ENCODE peak calls at places on chromosomes 6 and 20, in six cellular contexts. H is H9, P is IMR-90, Y is neuronal stem cell, B is H1, J is trophoblast cell. S is an unnamed sample. For H3K9me3, the result is how much of the 10 kb centered on the place peaks cover.

GRCh38 chr6:29676981-29677601 is 3.9 kb downstream of the ZFP57 start:
- DNase-seq in H (no peak), P (no peak), Y (no peak), B (no peak), J (peak), S (no peak)

GRCh38 chr6:41040101-41040910 is 1.3 kb upstream of the UNC5CL start:
- DNase-seq in H (no peak), P (no peak), Y (no peak), B (no peak), J (peak), S (peak)

GRCh38 chr6:110232456-110232855 is 52.2 kb downstream of the CDC40 start:
- DNase-seq in H (no peak), P (peak), Y (no peak), B (no peak), J (peak), S (no peak)

GRCh38 chr6:30258204-30258603 is 45.0 kb upstream of the TRIM26 start:
- DNase-seq in H (no peak), P (no peak), Y (no peak), B (no peak), J (no peak), S (no peak)

GRCh38 chr20:63941282-63942060 is 14.7 kb downstream of the UCKL1 start:
- DNase-seq in H (peak), P (no peak), Y (no peak), B (peak), J (no peak), S (no peak)

GRCh38 chr6:27280064-27280539 is 32.0 kb downstream of the POM121L2 start:
- DNase-seq in H (peak), P (peak), Y (no peak), B (peak), J (peak), S (peak)

GRCh38 chr6:3805448-3806123 is 43.6 kb upstream of the FAM50B start:
- DNase-seq in H (no peak), P (peak), Y (no peak), B (no peak), J (no peak), S (peak)

GRCh38 chr6:128204621-128205020 is 303.8 kb upstream of the THEMIS start:
- DNase-seq in H (no peak), P (no peak), Y (no peak), B (no peak), J (peak), S (no peak)

GRCh38 chr6:140182819-140183218 is 808.4 kb upstream of the CITED2 start:
- DNase-seq in H (no peak), P (no peak), Y (no peak), B (no peak), J (no peak), S (no peak)

GRCh38 chr6:133973109-133973971 is 20.3 kb downstream of the TBPL1 start:
- DNase-seq in H (no peak), P (peak), Y (peak), B (no peak), J (peak), S (peak)

GRCh38 chr6:170421921-170422320 is 115.4 kb downstream of the FAM120B start:
- DNase-seq in H (no peak), P (no peak), Y (no peak), B (no peak), J (no peak), S (no peak)

GRCh38 chr20:2713285-2713684 is 20.7 kb downstream of the EBF4 start:
- DNase-seq in H (no peak), P (no peak), Y (no peak), B (no peak), J (no peak), S (no peak)

GRCh38 chr6:13488015-13488895 is 855 bp upstream of the GFOD1 start:
- DNase-seq in H (peak), P (peak), Y (no peak), B (no peak), J (peak), S (peak)

GRCh38 chr6:34154668-34155447 is 9.0 kb upstream of the GRM4 start:
- DNase-seq in H (peak), P (peak), Y (peak), B (peak), J (peak), S (peak)

GRCh38 chr6:126072834-126073233 is 86.5 kb downstream of the TRMT11 start:
- DNase-seq in H (no peak), P (no peak), Y (no peak), B (no peak), J (no peak), S (no peak)

GRCh38 chr20:49910340-49910706 is 5.0 kb downstream of the SPATA2 start:
- DNase-seq in H (no peak), P (no peak), Y (no peak), B (no peak), J (no peak), S (no peak)

GRCh38 chr6:131643262-131643631 is 6.1 kb downstream of the ENPP3 start:
- DNase-seq in H (no peak), P (no peak), Y (no peak), B (no peak), J (no peak), S (no peak)

GRCh38 chr6:77650098-77650663 is 2.7 kb upstream of the MEI4 start:
- DNase-seq in H (peak), P (no peak), Y (peak), B (peak), J (peak), S (peak)

GRCh38 chr20:22918286-22918983 is 116.7 kb upstream of the SSTR4 start:
- DNase-seq in H (no peak), P (no peak), Y (no peak), B (no peak), J (peak), S (peak)

GRCh38 chr20:56249244-56249955 is 868 bp downstream of the MC3R start:
- DNase-seq in H (peak), P (no peak), Y (no peak), B (peak), J (peak), S (no peak)

GRCh38 chr6:146859206-146859605 is 260.4 kb downstream of the ADGB start:
- DNase-seq in H (no peak), P (no peak), Y (no peak), B (no peak), J (no peak), S (no peak)

GRCh38 chr6:167731731-167732422 is 94.8 kb upstream of the AFDN start:
- DNase-seq in H (no peak), P (no peak), Y (no peak), B (no peak), J (no peak), S (no peak)

GRCh38 chr20:9417665-9418064 is 96.7 kb upstream of the LAMP5 start:
- DNase-seq in H (no peak), P (peak), Y (no peak), B (no peak), J (no peak), S (peak)

GRCh38 chr6:45327956-45328522 is at the start of gene RUNX2:
- DNase-seq in H (peak), P (peak), Y (no peak), B (no peak), J (no peak), S (peak)

GRCh38 chr6:34985236-34985635 is 96.2 kb downstream of the ANKS1A start:
- DNase-seq in H (no peak), P (no peak), Y (no peak), B (no peak), J (no peak), S (no peak)

GRCh38 chr20:57594092-57594911 is 25.9 kb downstream of the ZBP1 start:
- DNase-seq in H (peak), P (peak), Y (peak), B (peak), J (peak), S (peak)

GRCh38 chr6:97626586-97627441 is 343.8 kb upstream of the MMS22L start:
- DNase-seq in H (no peak), P (peak), Y (peak), B (no peak), J (no peak), S (peak)

DNA sequence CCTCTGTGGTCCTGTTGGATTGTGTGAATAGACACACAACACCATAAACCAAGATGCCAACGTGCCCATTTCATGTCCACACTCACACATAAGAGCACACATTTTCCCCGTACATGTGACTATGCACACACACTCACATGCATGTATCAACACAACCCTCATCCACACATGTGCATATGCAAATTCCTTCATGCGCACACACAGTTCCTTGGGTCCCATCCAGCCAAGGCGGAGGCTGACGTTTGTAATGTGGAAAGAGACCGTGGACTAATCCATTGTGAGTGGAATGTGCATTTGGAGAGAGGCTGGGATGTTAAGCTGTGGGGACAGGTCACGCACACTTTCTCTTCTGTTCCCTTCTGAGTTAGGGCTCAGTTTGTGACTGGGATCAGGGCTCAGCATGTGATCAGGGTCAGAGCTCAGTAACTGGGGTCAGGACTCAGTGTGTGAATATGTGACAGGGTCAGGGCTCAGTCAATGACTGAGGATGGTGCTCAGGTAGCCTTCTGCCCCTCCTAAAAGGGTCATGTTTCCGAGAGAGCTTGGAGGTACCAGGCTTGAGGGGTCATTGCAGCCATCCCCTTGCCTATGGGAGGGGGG is 628 bp upstream of the BPIFB2 start:
- DNase-seq in H (no peak), P (no peak), Y (no peak), B (no peak), J (no peak), S (no peak)
- H3K9me3 ChIP-seq in H (under half), P (under half), Y (under half), B (under half), J (under half), S (under half)

GRCh38 chr20:53872561-53873248 is 197.7 kb downstream of the BCAS1 start:
- DNase-seq in H (no peak), P (peak), Y (no peak), B (no peak), J (no peak), S (no peak)
- H3K9ac ChIP-seq in H (no peak), P (no peak), Y (no peak), B (no peak), J (no peak), S (peak)

GRCh38 chr6:164184410-164184809 is 769.9 kb downstream of the QKI start:
- DNase-seq in H (no peak), P (no peak), Y (no peak), B (no peak), J (no peak), S (no peak)
- H2BK5ac ChIP-seq in H (no peak), P (no peak), Y (no peak), B (no peak), J (no peak), S (no peak)

DNA sequence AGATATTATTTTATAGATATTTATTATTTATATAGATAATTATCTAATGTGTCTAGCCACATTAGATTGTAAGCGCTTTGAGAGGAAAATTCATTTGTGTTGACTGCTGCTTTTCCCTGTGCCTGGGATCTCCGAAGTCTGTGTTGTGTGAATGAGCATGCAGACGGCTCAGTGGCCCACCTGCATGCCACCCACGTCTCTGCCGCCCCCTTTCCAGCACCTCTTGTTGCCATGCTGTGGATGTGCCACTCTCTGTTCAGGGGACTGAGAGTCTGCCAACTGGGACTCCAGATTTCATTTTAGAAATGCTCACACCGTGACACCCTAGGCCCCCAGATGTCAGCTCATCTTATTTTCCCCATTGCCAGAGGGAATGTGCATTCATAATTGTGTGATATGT is 139.7 kb downstream of the JARID2 start:
- DNase-seq in H (no peak), P (no peak), Y (no peak), B (no peak), J (no peak), S (no peak)
- H3K9me3 ChIP-seq in H (under half), P (under half), Y (under half), B (under half), J (under half), S (under half)